ENCODE peak calls at places on chromosome 19, in six cellular contexts. Z is kidney, S is body of pancreas, A is thoracic aorta, P is A673, R is uterus. L is an unnamed sample. For H3K9me3, the result is how much of the 10 kb centered on the place peaks cover.

GRCh38 chr19:43738780-43739211 is 16.0 kb downstream of the SMG9 start:
- DNase-seq in P (no peak), A (no peak), R (no peak), Z (peak), S (no peak), L (no peak)

GRCh38 chr19:45166723-45167252 is 6.0 kb upstream of the NKPD1 start:
- DNase-seq in R (no peak), A (no peak), P (no peak), Z (peak), S (no peak), L (no peak)

GRCh38 chr19:35257113-35257461 is 8.3 kb downstream of the LSR start:
- DNase-seq in S (no peak), A (no peak), Z (peak), R (no peak), P (no peak), L (peak)

GRCh38 chr19:49114630-49115363 is 627 bp downstream of the LIN7B start:
- DNase-seq in P (peak), R (peak), A (no peak), Z (peak), S (peak), L (peak)

GRCh38 chr19:50497030-50497420 is 14.0 kb downstream of the JOSD2 start:
- DNase-seq in P (no peak), S (no peak), A (no peak), Z (peak), R (no peak), L (no peak)

GRCh38 chr19:16618248-16618647 is 9.8 kb downstream of the MED26 start:
- DNase-seq in S (no peak), R (no peak), Z (no peak), P (no peak), A (no peak), L (no peak)

GRCh38 chr19:54160182-54160811 is 776 bp upstream of the LENG1 start:
- DNase-seq in P (peak), R (no peak), Z (peak), S (no peak), A (no peak), L (no peak)

GRCh38 chr19:43674630-43674982 is 4.6 kb upstream of the PLAUR start:
- DNase-seq in R (no peak), Z (no peak), A (no peak), S (no peak), P (no peak), L (no peak)

GRCh38 chr19:33325920-33326319 is 23.6 kb upstream of the CEBPA start:
- DNase-seq in S (peak), P (no peak), A (no peak), R (peak), Z (no peak), L (peak)

GRCh38 chr19:39301021-39301420 is 4.8 kb downstream of the IFNL1 start:
- DNase-seq in A (no peak), P (no peak), R (no peak), S (no peak), Z (no peak), L (no peak)

GRCh38 chr19:19649580-19649995 is 6.1 kb upstream of the GMIP start:
- DNase-seq in P (no peak), Z (no peak), S (no peak), R (no peak), A (no peak), L (no peak)

GRCh38 chr19:15091918-15092753 is 10.1 kb downstream of the OR1I1 start:
- DNase-seq in A (no peak), R (peak), S (peak), P (peak), Z (no peak), L (no peak)

DNA sequence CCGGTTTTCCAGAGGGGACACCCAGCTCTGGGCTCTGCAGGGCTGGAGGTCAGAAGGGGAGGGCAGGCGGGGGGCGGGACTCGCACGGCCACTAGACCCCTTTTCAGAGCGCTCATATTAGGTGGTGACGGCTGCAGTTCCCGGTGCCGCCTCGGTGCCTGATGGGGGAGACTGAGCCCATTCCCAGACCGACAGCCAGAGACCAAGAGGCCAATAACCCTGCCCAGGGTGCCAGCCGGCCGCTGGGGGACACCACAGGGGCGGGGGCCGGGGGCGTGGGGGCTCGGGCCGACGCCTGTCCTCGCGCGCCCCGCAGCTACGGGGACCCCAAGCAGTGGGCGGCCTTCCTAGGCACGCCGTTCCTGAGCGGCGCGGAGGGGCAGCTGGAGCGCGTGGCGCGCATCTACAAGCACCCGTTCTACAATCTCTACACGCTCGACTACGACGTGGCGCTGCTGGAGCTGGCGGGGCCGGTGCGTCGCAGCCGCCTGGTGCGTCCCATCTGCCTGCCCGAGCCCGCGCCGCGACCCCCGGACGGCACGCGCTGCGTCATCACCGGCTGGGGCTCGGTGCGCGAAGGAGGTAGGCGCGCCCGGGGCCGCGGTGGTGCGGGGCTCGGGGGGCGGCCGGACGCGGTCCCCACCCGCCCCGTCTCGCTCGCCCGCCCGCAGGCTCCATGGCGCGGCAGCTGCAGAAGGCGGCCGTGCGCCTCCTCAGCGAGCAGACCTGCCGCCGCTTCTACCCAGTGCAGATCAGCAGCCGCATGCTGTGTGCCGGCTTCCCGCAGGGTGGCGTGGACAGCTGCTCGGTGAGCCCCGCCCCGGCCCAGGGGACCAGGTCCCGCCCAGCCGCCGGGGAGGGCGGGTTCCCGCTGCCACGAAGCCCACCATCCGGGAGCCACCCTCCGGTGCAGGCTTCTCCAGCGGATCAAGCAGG is 2.4 kb downstream of the TIMM13 start:
- DNase-seq in R (no peak), Z (no peak), A (no peak), S (peak), P (peak), L (no peak)
- H3K4me3 ChIP-seq in R (no peak), Z (no peak), A (peak), S (peak), P (peak), L (peak)

GRCh38 chr19:24140099-24140498 is 53.1 kb downstream of the ZNF254 start:
- DNase-seq in R (no peak), Z (no peak), A (no peak), P (no peak), S (no peak), L (no peak)
- H3K9me3 ChIP-seq in R (under half), Z (under half), A (half or more), P (half or more), S (half or more), L (half or more)

GRCh38 chr19:1068111-1069001 is 1.4 kb downstream of the ARHGAP45 start:
- DNase-seq in A (no peak), R (no peak), S (no peak), Z (peak), P (no peak), L (no peak)

GRCh38 chr19:1066251-1066747 is 668 bp upstream of the ARHGAP45 start:
- DNase-seq in A (no peak), P (no peak), Z (no peak), S (no peak), R (no peak), L (no peak)

GRCh38 chr19:1067341-1068103 is 555 bp downstream of the ARHGAP45 start:
- DNase-seq in A (no peak), S (no peak), R (no peak), P (no peak), Z (peak), L (no peak)

GRCh38 chr19:1065606-1066109 is 1.3 kb upstream of the ARHGAP45 start:
- DNase-seq in S (no peak), A (no peak), Z (no peak), R (no peak), P (no peak), L (no peak)

GRCh38 chr19:1066748-1067340 is at the start of gene ARHGAP45:
- DNase-seq in Z (peak), S (no peak), R (no peak), A (no peak), P (no peak), L (no peak)
- H3K27ac ChIP-seq in Z (peak), S (no peak), R (no peak), A (peak), P (no peak), L (peak)

GRCh38 chr19:40506099-40506498 is 39.3 kb downstream of the SPTBN4 start:
- DNase-seq in Z (no peak), R (no peak), S (no peak), A (no peak), P (no peak), L (no peak)
- H3K4me3 ChIP-seq in Z (no peak), R (no peak), S (no peak), A (no peak), P (no peak), L (no peak)

GRCh38 chr19:2852598-2852997 is 11.3 kb downstream of the ZNF555 start:
- DNase-seq in A (no peak), Z (no peak), R (no peak), S (no peak), P (no peak), L (no peak)
- H3K9me3 ChIP-seq in A (half or more), Z (under half), R (under half), S (under half), P (half or more), L (half or more)

GRCh38 chr19:1173845-1174809 is at the start of gene SBNO2:
- DNase-seq in Z (peak), P (peak), A (peak), R (peak), S (peak), L (peak)
- H3K27ac ChIP-seq in Z (peak), P (peak), A (peak), R (peak), S (peak), L (peak)

GRCh38 chr19:29922972-29923371 is 19.1 kb upstream of the URI1 start:
- DNase-seq in S (no peak), P (no peak), A (no peak), Z (no peak), R (no peak), L (peak)

GRCh38 chr19:29927944-29928669 is 13.9 kb upstream of the URI1 start:
- DNase-seq in R (no peak), S (no peak), P (no peak), Z (peak), A (no peak), L (no peak)

GRCh38 chr19:29926031-29926430 is 16.0 kb upstream of the URI1 start:
- DNase-seq in R (no peak), S (no peak), A (no peak), Z (no peak), P (no peak), L (no peak)

GRCh38 chr19:29926801-29927200 is 15.2 kb upstream of the URI1 start:
- DNase-seq in R (no peak), S (no peak), Z (no peak), P (no peak), A (no peak), L (no peak)

GRCh38 chr19:29923653-29924052 is 18.4 kb upstream of the URI1 start:
- DNase-seq in P (no peak), A (no peak), Z (no peak), R (no peak), S (no peak), L (no peak)
- H3K4me3 ChIP-seq in P (no peak), A (no peak), Z (no peak), R (no peak), S (no peak), L (no peak)

DNA sequence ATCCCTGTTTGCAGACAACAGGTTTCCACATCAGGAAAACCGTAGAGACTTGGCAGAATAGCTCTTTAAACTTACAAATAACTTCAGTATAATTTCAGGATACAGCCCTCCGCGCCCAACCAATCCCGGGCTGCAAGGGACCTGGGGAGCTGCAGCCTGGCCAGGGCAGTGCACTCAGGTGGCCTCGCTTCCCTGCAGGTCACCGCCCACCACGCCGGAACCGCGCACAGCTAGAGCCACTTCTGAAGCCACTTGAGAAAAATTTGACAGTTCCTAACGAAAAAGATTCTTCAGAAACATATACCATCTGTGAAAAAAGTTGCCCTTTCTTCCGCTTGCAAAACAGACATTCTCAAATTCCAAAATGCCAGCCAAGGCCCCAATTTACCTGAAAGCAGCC is 11.1 kb downstream of the ZNF91 start:
- DNase-seq in A (no peak), Z (no peak), R (no peak), P (no peak), S (no peak), L (no peak)
- H3K9me3 ChIP-seq in A (half or more), Z (under half), R (under half), P (half or more), S (under half), L (under half)

DNA sequence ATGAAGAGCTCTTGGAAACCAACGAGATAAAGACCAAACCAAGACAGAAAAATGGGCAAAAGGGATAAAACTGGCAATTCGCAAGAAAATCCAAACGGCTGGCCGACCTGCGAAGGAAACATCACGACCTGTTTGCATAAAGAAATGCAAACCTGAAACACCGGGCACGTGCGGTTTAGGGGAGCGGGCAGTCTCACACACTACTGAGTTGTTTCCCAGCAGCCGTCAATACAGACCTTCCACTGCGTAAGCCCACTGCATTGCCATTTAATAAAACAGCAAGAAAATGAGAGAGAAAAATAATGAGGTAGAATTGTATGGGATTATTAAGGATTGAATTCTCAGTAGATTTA is 644 bp upstream of the PEG3 start:
- DNase-seq in S (no peak), R (no peak), P (peak), A (no peak), Z (no peak), L (no peak)
- H3K27ac ChIP-seq in S (no peak), R (peak), P (peak), A (no peak), Z (no peak), L (no peak)